ENCODE peak calls at places on chromosomes 2 and 18, in five cellular contexts. M is psoas muscle, T is tibial artery, O is H1, W is adrenal gland. F is an unnamed sample.
A peak's percentile ranks its signal among the peaks of the same experiment; 100 is the strongest.

GRCh38 chr2:96239091-96239490 is 26.7 kb downstream of the TMEM127 start:
- DNase-seq in M (no peak), T (no peak), O (no peak), W (no peak), F (no peak)

GRCh38 chr2:109112-109809 is 63.0 kb upstream of the FAM110C start:
- DNase-seq in M (no peak), T (no peak), O (no peak), W (no peak), F (no peak)

GRCh38 chr2:241961454-241961853 is 91.9 kb downstream of the RTP5 start:
- DNase-seq in M (no peak), T (peak; percentile 44), O (no peak), W (no peak), F (no peak)

GRCh38 chr18:27363918-27364317 is 178.8 kb upstream of the CHST9 start:
- DNase-seq in M (no peak), T (no peak), O (no peak), W (no peak), F (no peak)

GRCh38 chr2:86790134-86790827 is 432 bp downstream of the CD8A start:
- DNase-seq in M (no peak), T (no peak), O (peak; percentile 68), W (no peak), F (no peak)

GRCh38 chr2:129347486-129348217 is 631.8 kb upstream of the RAB6C start:
- DNase-seq in M (no peak), T (no peak), O (no peak), W (peak; percentile 32), F (no peak)

GRCh38 chr2:40668435-40668834 is 216.5 kb upstream of the SLC8A1 start:
- DNase-seq in M (no peak), T (no peak), O (no peak), W (peak; percentile 30), F (no peak)

GRCh38 chr18:54616220-54616848 is 25.3 kb downstream of the DYNAP start:
- DNase-seq in M (no peak), T (no peak), O (no peak), W (no peak), F (no peak)

GRCh38 chr18:49226935-49227334 is 233.5 kb downstream of the DYM start:
- DNase-seq in M (no peak), T (no peak), O (no peak), W (no peak), F (no peak)

GRCh38 chr2:223954401-223954800 is 2.9 kb upstream of the MRPL44 start:
- DNase-seq in M (no peak), T (no peak), O (no peak), W (no peak), F (no peak)

GRCh38 chr18:32771871-32772499 is 838 bp downstream of the KLHL14 start:
- DNase-seq in M (no peak), T (no peak), O (peak; percentile 67), W (peak; percentile 9), F (no peak)

GRCh38 chr2:72236445-72237067 is 88.9 kb upstream of the CYP26B1 start:
- DNase-seq in M (no peak), T (no peak), O (no peak), W (peak; percentile 48), F (no peak)

GRCh38 chr2:219253753-219254589 is at the start of gene TUBA4A:
- DNase-seq in M (peak; percentile 90), T (peak; percentile 93), O (peak; percentile 89), W (peak; percentile 89), F (no peak)

DNA sequence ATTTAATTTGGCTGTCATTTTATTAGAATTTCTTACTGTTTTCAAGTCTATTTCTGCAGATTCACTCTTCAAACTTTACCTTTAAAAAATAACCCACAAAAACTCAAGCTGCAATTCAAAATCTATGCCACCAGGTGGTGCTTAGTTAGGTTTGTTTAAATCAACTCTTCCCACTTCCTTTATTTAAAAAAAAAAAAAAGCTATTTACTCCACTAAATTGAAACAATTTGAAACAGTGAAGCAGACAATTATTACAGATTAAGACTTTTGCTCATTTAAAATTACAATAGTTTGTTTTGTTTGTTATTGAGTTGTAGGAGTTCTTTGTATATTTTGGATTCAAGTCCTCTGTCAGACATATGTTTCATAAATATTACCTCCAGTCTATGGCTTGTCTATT is 300.0 kb downstream of the PDE11A start:
- DNase-seq in M (no peak), T (no peak), O (no peak), W (no peak), F (peak; percentile 18)
- TF ChIP-seq CTCF in M (peak; percentile 50), T (peak; percentile 14), O (peak; percentile 26), W (peak; percentile 33), F (peak; percentile 70)

GRCh38 chr2:95149397-95149984 is 10.2 kb downstream of the ZNF514 start:
- DNase-seq in M (no peak), T (no peak), O (no peak), W (no peak), F (no peak)
- H3K9me3 ChIP-seq in M (peaks cover 95% of the 10 kb centered on the region), T (peaks cover 86% of the 10 kb centered on the region), O (peaks cover 89% of the 10 kb centered on the region), W (peaks cover 73% of the 10 kb centered on the region), F (peaks cover 92% of the 10 kb centered on the region)

GRCh38 chr2:60336442-60337141 is 216.9 kb downstream of the BCL11A start:
- DNase-seq in M (no peak), T (no peak), O (no peak), W (no peak), F (no peak)
- TF ChIP-seq CTCF in M (no peak), T (no peak), O (no peak), W (no peak), F (no peak)

GRCh38 chr18:35306588-35307250 is 16.7 kb upstream of the ZSCAN30 start:
- DNase-seq in M (no peak), T (no peak), O (no peak), W (no peak), F (no peak)
- H3K9me3 ChIP-seq in M (peaks cover 92% of the 10 kb centered on the region), T (peaks cover 93% of the 10 kb centered on the region), O (peaks cover 45% of the 10 kb centered on the region), W (peaks cover 74% of the 10 kb centered on the region), F (peaks cover 83% of the 10 kb centered on the region)

GRCh38 chr2:225017713-225018112 is 24.6 kb downstream of the DOCK10 start:
- DNase-seq in M (no peak), T (no peak), O (no peak), W (no peak), F (no peak)
- TF ChIP-seq CTCF in M (no peak), T (no peak), O (no peak), W (no peak), F (no peak)

DNA sequence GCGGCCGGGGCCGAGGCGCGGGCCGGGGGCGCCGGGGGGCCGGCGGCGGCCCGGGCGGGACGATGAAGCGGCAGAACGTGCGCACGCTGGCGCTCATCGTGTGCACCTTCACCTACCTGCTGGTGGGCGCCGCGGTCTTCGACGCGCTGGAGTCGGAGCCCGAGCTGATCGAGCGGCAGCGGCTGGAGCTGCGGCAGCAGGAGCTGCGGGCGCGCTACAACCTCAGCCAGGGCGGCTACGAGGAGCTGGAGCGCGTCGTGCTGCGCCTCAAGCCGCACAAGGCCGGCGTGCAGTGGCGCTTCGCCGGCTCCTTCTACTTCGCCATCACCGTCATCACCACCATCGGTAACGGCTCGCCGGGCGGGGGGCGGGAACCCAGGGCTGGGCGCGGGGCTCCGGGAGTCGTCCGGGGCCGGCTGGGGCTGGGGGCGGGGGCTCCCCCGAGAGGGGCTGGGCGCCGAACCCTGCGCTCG is 328 bp downstream of the KCNK3 start:
- DNase-seq in M (no peak), T (no peak), O (no peak), W (no peak), F (no peak)
- H3K9me3 ChIP-seq in M (no peaks in the 10 kb centered on the region), T (no peaks in the 10 kb centered on the region), O (no peaks in the 10 kb centered on the region), W (no peaks in the 10 kb centered on the region), F (no peaks in the 10 kb centered on the region)

DNA sequence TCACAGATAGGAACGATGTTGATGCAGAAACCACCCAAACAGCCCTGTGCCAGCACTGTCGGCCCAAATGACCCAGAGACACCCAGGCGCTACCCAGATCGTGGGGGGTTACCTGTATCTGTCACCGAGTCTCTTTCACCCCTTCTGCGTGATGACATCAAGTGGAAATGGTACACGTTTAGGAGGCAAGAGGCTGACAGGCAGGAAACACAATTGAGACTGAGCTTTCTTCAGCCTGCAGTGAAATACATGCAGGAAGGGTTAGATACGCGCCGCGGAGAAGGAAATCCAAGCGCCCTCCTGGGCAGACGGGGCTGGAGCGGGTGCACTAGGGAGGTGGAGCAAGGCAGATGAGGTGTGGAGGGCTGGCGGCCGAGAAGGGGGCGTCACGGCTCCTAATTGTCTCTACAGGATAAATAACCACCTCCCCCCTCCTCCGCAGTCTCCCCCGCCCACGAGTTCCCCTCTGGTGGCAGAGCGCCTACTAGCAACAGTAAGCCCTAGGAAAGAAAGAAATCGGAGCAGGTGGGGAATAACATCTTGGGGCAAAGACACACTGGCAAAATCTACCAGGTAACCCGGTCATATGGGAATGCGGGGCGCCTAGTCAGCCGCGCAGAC is at the start of gene RNF152:
- DNase-seq in M (peak; percentile 23), T (peak; percentile 79), O (peak; percentile 64), W (peak; percentile 69), F (no peak)
- TF ChIP-seq CTCF in M (no peak), T (no peak), O (no peak), W (no peak), F (no peak)

GRCh38 chr2:16219292-16219975 is 279.1 kb downstream of the MYCN start:
- DNase-seq in M (no peak), T (peak; percentile 34), O (no peak), W (no peak), F (no peak)
- H3K9me3 ChIP-seq in M (no peaks in the 10 kb centered on the region), T (no peaks in the 10 kb centered on the region), O (no peaks in the 10 kb centered on the region), W (no peaks in the 10 kb centered on the region), F (no peaks in the 10 kb centered on the region)

F was measured in Panc1.